ENCODE peak calls at places on chromosomes 5 and 9, in six cellular contexts. One of them, this sample, is unnamed.
A peak's percentile ranks its signal among the peaks of the same experiment; 100 is the strongest.

GRCh38 chr9:84567776-84568175 is 101.8 kb upstream of the NTRK2 start:
- DNase-seq in posterior cingulate gyrus: no peak
- DNase-seq in NCI-H2029: no peak
- DNase-seq in HS-5: no peak
- DNase-seq in HTR-8/SVneo: no peak
- DNase-seq in pancreas: no peak
- DNase-seq in this sample: no peak

GRCh38 chr5:137760294-137761019 is 6.3 kb upstream of the HNRNPA0 start:
- DNase-seq in HTR-8/SVneo: no peak
- DNase-seq in posterior cingulate gyrus: peak; percentile 55
- DNase-seq in NCI-H2029: no peak
- DNase-seq in pancreas: no peak
- DNase-seq in HS-5: no peak
- DNase-seq in this sample: no peak

GRCh38 chr5:67065237-67065636 is 131.4 kb downstream of the CD180 start:
- DNase-seq in NCI-H2029: no peak
- DNase-seq in pancreas: no peak
- DNase-seq in posterior cingulate gyrus: no peak
- DNase-seq in HTR-8/SVneo: no peak
- DNase-seq in HS-5: no peak
- DNase-seq in this sample: no peak

GRCh38 chr5:15014809-15015208 is 143.2 kb upstream of the ANKH start:
- DNase-seq in pancreas: no peak
- DNase-seq in NCI-H2029: no peak
- DNase-seq in HTR-8/SVneo: no peak
- DNase-seq in HS-5: no peak
- DNase-seq in posterior cingulate gyrus: no peak
- DNase-seq in this sample: no peak

GRCh38 chr9:94056442-94056974 is 27.8 kb upstream of the PTPDC1 start:
- DNase-seq in posterior cingulate gyrus: no peak
- DNase-seq in NCI-H2029: peak; percentile 18
- DNase-seq in HTR-8/SVneo: no peak
- DNase-seq in HS-5: peak; percentile 26
- DNase-seq in pancreas: peak; percentile 25
- DNase-seq in this sample: peak; percentile 69

GRCh38 chr5:28344803-28345433 is 1306.5 kb upstream of the CDH9 start:
- DNase-seq in pancreas: no peak
- DNase-seq in NCI-H2029: peak; percentile 8
- DNase-seq in HTR-8/SVneo: peak; percentile 21
- DNase-seq in HS-5: peak; percentile 42
- DNase-seq in posterior cingulate gyrus: no peak
- DNase-seq in this sample: peak; percentile 19

GRCh38 chr5:95124731-95125130 is 160.2 kb downstream of the MCTP1 start:
- DNase-seq in HS-5: no peak
- DNase-seq in pancreas: no peak
- DNase-seq in HTR-8/SVneo: no peak
- DNase-seq in NCI-H2029: no peak
- DNase-seq in posterior cingulate gyrus: no peak
- DNase-seq in this sample: no peak

GRCh38 chr9:127876026-127876763 is 1.3 kb downstream of the AK1 start:
- DNase-seq in posterior cingulate gyrus: peak; percentile 84
- DNase-seq in HTR-8/SVneo: no peak
- DNase-seq in HS-5: no peak
- DNase-seq in pancreas: no peak
- DNase-seq in NCI-H2029: peak; percentile 23
- DNase-seq in this sample: no peak

GRCh38 chr5:125660231-125660895 is 762.8 kb upstream of the GRAMD2B start:
- DNase-seq in HTR-8/SVneo: no peak
- DNase-seq in NCI-H2029: no peak
- DNase-seq in posterior cingulate gyrus: no peak
- DNase-seq in pancreas: no peak
- DNase-seq in HS-5: no peak
- DNase-seq in this sample: no peak

GRCh38 chr9:95726756-95727155 is 148.7 kb upstream of the ERCC6L2 start:
- DNase-seq in posterior cingulate gyrus: no peak
- DNase-seq in pancreas: no peak
- DNase-seq in HS-5: peak; percentile 45
- DNase-seq in HTR-8/SVneo: peak; percentile 36
- DNase-seq in NCI-H2029: peak; percentile 25
- DNase-seq in this sample: peak; percentile 61

GRCh38 chr5:14011089-14012004 is 66.9 kb upstream of the DNAH5 start:
- DNase-seq in NCI-H2029: peak; percentile 93
- DNase-seq in posterior cingulate gyrus: peak; percentile 97
- DNase-seq in HTR-8/SVneo: peak; percentile 97
- DNase-seq in HS-5: peak; percentile 70
- DNase-seq in pancreas: peak; percentile 90
- DNase-seq in this sample: peak; percentile 89

GRCh38 chr9:12774861-12775367 is at the start of gene LURAP1L:
- DNase-seq in HTR-8/SVneo: peak; percentile 41
- DNase-seq in posterior cingulate gyrus: peak; percentile 78
- DNase-seq in NCI-H2029: peak; percentile 33
- DNase-seq in pancreas: peak; percentile 55
- DNase-seq in HS-5: peak; percentile 57
- DNase-seq in this sample: peak; percentile 55

GRCh38 chr5:142327111-142327842 is 2.5 kb upstream of the SPRY4 start:
- DNase-seq in pancreas: no peak
- DNase-seq in HTR-8/SVneo: no peak
- DNase-seq in HS-5: no peak
- DNase-seq in posterior cingulate gyrus: no peak
- DNase-seq in NCI-H2029: no peak
- DNase-seq in this sample: peak; percentile 65

GRCh38 chr9:115653231-115653630 is 500.4 kb upstream of the PAPPA start:
- DNase-seq in NCI-H2029: no peak
- DNase-seq in pancreas: no peak
- DNase-seq in HS-5: no peak
- DNase-seq in posterior cingulate gyrus: no peak
- DNase-seq in HTR-8/SVneo: no peak
- DNase-seq in this sample: no peak

GRCh38 chr9:6229604-6230003 is 14.0 kb downstream of the IL33 start:
- DNase-seq in posterior cingulate gyrus: no peak
- DNase-seq in pancreas: peak; percentile 16
- DNase-seq in HS-5: no peak
- DNase-seq in HTR-8/SVneo: no peak
- DNase-seq in NCI-H2029: peak; percentile 56
- DNase-seq in this sample: no peak

GRCh38 chr5:130885027-130885426 is 280.0 kb downstream of the HINT1 start:
- DNase-seq in NCI-H2029: no peak
- DNase-seq in posterior cingulate gyrus: no peak
- DNase-seq in pancreas: no peak
- DNase-seq in HS-5: no peak
- DNase-seq in HTR-8/SVneo: no peak
- DNase-seq in this sample: no peak

GRCh38 chr9:114001410-114001685 is 76.8 kb downstream of the AMBP start:
- DNase-seq in HS-5: no peak
- DNase-seq in HTR-8/SVneo: no peak
- DNase-seq in posterior cingulate gyrus: no peak
- DNase-seq in pancreas: no peak
- DNase-seq in NCI-H2029: no peak
- DNase-seq in this sample: no peak

GRCh38 chr5:171975877-171976667 is 30.4 kb downstream of the FBXW11 start:
- DNase-seq in posterior cingulate gyrus: no peak
- DNase-seq in NCI-H2029: no peak
- DNase-seq in pancreas: no peak
- DNase-seq in HTR-8/SVneo: no peak
- DNase-seq in HS-5: no peak
- DNase-seq in this sample: no peak

GRCh38 chr9:105879181-105879580 is 184.8 kb downstream of the TMEM38B start:
- DNase-seq in posterior cingulate gyrus: no peak
- DNase-seq in NCI-H2029: no peak
- DNase-seq in HS-5: no peak
- DNase-seq in HTR-8/SVneo: no peak
- DNase-seq in pancreas: no peak
- DNase-seq in this sample: no peak

GRCh38 chr5:147393866-147394265 is 116.0 kb downstream of the DPYSL3 start:
- DNase-seq in NCI-H2029: no peak
- DNase-seq in HS-5: no peak
- DNase-seq in HTR-8/SVneo: no peak
- DNase-seq in pancreas: no peak
- DNase-seq in posterior cingulate gyrus: no peak
- DNase-seq in this sample: no peak

GRCh38 chr5:96065577-96066385 is 104.1 kb upstream of the ELL2 start:
- DNase-seq in HTR-8/SVneo: no peak
- DNase-seq in pancreas: no peak
- DNase-seq in HS-5: no peak
- DNase-seq in NCI-H2029: no peak
- DNase-seq in posterior cingulate gyrus: no peak
- DNase-seq in this sample: no peak

GRCh38 chr9:133734600-133735414 is 3.3 kb downstream of the SARDH start:
- DNase-seq in pancreas: no peak
- DNase-seq in HTR-8/SVneo: no peak
- DNase-seq in posterior cingulate gyrus: peak; percentile 65
- DNase-seq in NCI-H2029: no peak
- DNase-seq in HS-5: no peak
- DNase-seq in this sample: no peak

GRCh38 chr5:119385136-119386128 is 29.6 kb downstream of the TNFAIP8 start:
- DNase-seq in pancreas: no peak
- DNase-seq in HS-5: no peak
- DNase-seq in HTR-8/SVneo: no peak
- DNase-seq in posterior cingulate gyrus: no peak
- DNase-seq in NCI-H2029: no peak
- DNase-seq in this sample: no peak

GRCh38 chr9:110601098-110601497 is 21.6 kb upstream of the SVEP1 start:
- DNase-seq in NCI-H2029: no peak
- DNase-seq in pancreas: no peak
- DNase-seq in HS-5: no peak
- DNase-seq in HTR-8/SVneo: no peak
- DNase-seq in posterior cingulate gyrus: no peak
- DNase-seq in this sample: no peak

GRCh38 chr5:143014017-143014651 is 244.0 kb downstream of the ARHGAP26 start:
- DNase-seq in pancreas: no peak
- DNase-seq in posterior cingulate gyrus: no peak
- DNase-seq in HS-5: no peak
- DNase-seq in HTR-8/SVneo: peak; percentile 25
- DNase-seq in NCI-H2029: no peak
- DNase-seq in this sample: no peak

GRCh38 chr9:37575921-37576721 is at the start of gene FBXO10:
- DNase-seq in pancreas: peak; percentile 70
- DNase-seq in posterior cingulate gyrus: peak; percentile 96
- DNase-seq in NCI-H2029: peak; percentile 55
- DNase-seq in HS-5: no peak
- DNase-seq in HTR-8/SVneo: peak; percentile 29
- DNase-seq in this sample: peak; percentile 73

GRCh38 chr5:158170060-158170459 is 311.1 kb upstream of the CLINT1 start:
- DNase-seq in HS-5: no peak
- DNase-seq in posterior cingulate gyrus: no peak
- DNase-seq in NCI-H2029: no peak
- DNase-seq in HTR-8/SVneo: no peak
- DNase-seq in pancreas: no peak
- DNase-seq in this sample: no peak

GRCh38 chr5:121982500-121983261 is 20.9 kb downstream of the SRFBP1 start:
- DNase-seq in HS-5: no peak
- DNase-seq in HTR-8/SVneo: no peak
- DNase-seq in posterior cingulate gyrus: no peak
- DNase-seq in NCI-H2029: no peak
- DNase-seq in pancreas: no peak
- DNase-seq in this sample: peak; percentile 17

GRCh38 chr5:109701779-109702178 is 12.1 kb downstream of the MAN2A1 start:
- DNase-seq in posterior cingulate gyrus: no peak
- DNase-seq in HTR-8/SVneo: no peak
- DNase-seq in HS-5: no peak
- DNase-seq in NCI-H2029: no peak
- DNase-seq in pancreas: no peak
- DNase-seq in this sample: no peak

GRCh38 chr9:85516976-85517637 is 224.6 kb downstream of the AGTPBP1 start:
- DNase-seq in HTR-8/SVneo: no peak
- DNase-seq in NCI-H2029: no peak
- DNase-seq in HS-5: no peak
- DNase-seq in posterior cingulate gyrus: no peak
- DNase-seq in pancreas: no peak
- DNase-seq in this sample: peak; percentile 82

GRCh38 chr5:62578540-62578939 is at the start of gene LRRC70:
- DNase-seq in posterior cingulate gyrus: no peak
- DNase-seq in HTR-8/SVneo: no peak
- DNase-seq in HS-5: no peak
- DNase-seq in NCI-H2029: no peak
- DNase-seq in pancreas: no peak
- DNase-seq in this sample: no peak

GRCh38 chr5:120817044-120817985 is 353.2 kb downstream of the PRR16 start:
- DNase-seq in pancreas: no peak
- DNase-seq in NCI-H2029: no peak
- DNase-seq in HTR-8/SVneo: peak; percentile 18
- DNase-seq in posterior cingulate gyrus: peak; percentile 55
- DNase-seq in HS-5: no peak
- DNase-seq in this sample: no peak

GRCh38 chr9:2023532-2023931 is 8.4 kb downstream of the SMARCA2 start:
- DNase-seq in posterior cingulate gyrus: no peak
- DNase-seq in pancreas: no peak
- DNase-seq in HS-5: no peak
- DNase-seq in HTR-8/SVneo: no peak
- DNase-seq in NCI-H2029: no peak
- DNase-seq in this sample: no peak

GRCh38 chr5:1527533-1528205 is 3.9 kb upstream of the LPCAT1 start:
- DNase-seq in HTR-8/SVneo: no peak
- DNase-seq in posterior cingulate gyrus: peak; percentile 57
- DNase-seq in pancreas: no peak
- DNase-seq in HS-5: no peak
- DNase-seq in NCI-H2029: no peak
- DNase-seq in this sample: no peak